ENCODE peak calls at places on chromosome 20, in nine cellular contexts. One of them, this sample, is unnamed.

GRCh38 chr20:50520222-50520877 is 10.2 kb downstream of the PTPN1 start:
- DNase-seq in hypothalamus: no peak
- DNase-seq in NCI-H524: no peak
- DNase-seq in Kasumi-1: no peak
- DNase-seq in astrocyte of the spinal cord: no peak
- DNase-seq in NCI-H2081: no peak
- DNase-seq in NCI-H1417: no peak
- DNase-seq in stimulated activated CD4-positive, alpha-beta T cell treated with anti-CD3 and anti-CD28 coated beads, Interleukin-1b, Interleukin-23, amount 100 ng/mL, for 1 hour: no peak
- DNase-seq in NCI-H460: no peak
- DNase-seq in this sample: no peak

GRCh38 chr20:62938105-62938888 is at the start of gene GID8:
- DNase-seq in NCI-H1417: peak; percentile 72
- DNase-seq in NCI-H524: no peak
- DNase-seq in hypothalamus: no peak
- DNase-seq in NCI-H2081: no peak
- DNase-seq in NCI-H460: no peak
- DNase-seq in astrocyte of the spinal cord: peak; percentile 49
- DNase-seq in stimulated activated CD4-positive, alpha-beta T cell treated with anti-CD3 and anti-CD28 coated beads, Interleukin-1b, Interleukin-23, amount 100 ng/mL, for 1 hour: no peak
- DNase-seq in Kasumi-1: no peak
- DNase-seq in this sample: no peak

GRCh38 chr20:35146299-35146921 is 726 bp downstream of the EDEM2 start:
- DNase-seq in stimulated activated CD4-positive, alpha-beta T cell treated with anti-CD3 and anti-CD28 coated beads, Interleukin-1b, Interleukin-23, amount 100 ng/mL, for 1 hour: no peak
- DNase-seq in NCI-H524: peak; percentile 24
- DNase-seq in NCI-H1417: peak; percentile 73
- DNase-seq in Kasumi-1: peak; percentile 55
- DNase-seq in astrocyte of the spinal cord: peak; percentile 5
- DNase-seq in NCI-H2081: no peak
- DNase-seq in NCI-H460: no peak
- DNase-seq in hypothalamus: no peak
- DNase-seq in this sample: no peak

GRCh38 chr20:17430515-17430914 is 100.7 kb downstream of the BFSP1 start:
- DNase-seq in NCI-H2081: peak; percentile 97
- DNase-seq in astrocyte of the spinal cord: no peak
- DNase-seq in stimulated activated CD4-positive, alpha-beta T cell treated with anti-CD3 and anti-CD28 coated beads, Interleukin-1b, Interleukin-23, amount 100 ng/mL, for 1 hour: no peak
- DNase-seq in NCI-H524: no peak
- DNase-seq in Kasumi-1: no peak
- DNase-seq in NCI-H460: no peak
- DNase-seq in NCI-H1417: peak; percentile 95
- DNase-seq in hypothalamus: no peak
- DNase-seq in this sample: no peak

GRCh38 chr20:34111057-34111711 is 859 bp downstream of the EIF2S2 start:
- DNase-seq in stimulated activated CD4-positive, alpha-beta T cell treated with anti-CD3 and anti-CD28 coated beads, Interleukin-1b, Interleukin-23, amount 100 ng/mL, for 1 hour: no peak
- DNase-seq in astrocyte of the spinal cord: peak; percentile 52
- DNase-seq in hypothalamus: no peak
- DNase-seq in NCI-H1417: peak; percentile 71
- DNase-seq in Kasumi-1: peak; percentile 28
- DNase-seq in NCI-H524: no peak
- DNase-seq in NCI-H2081: no peak
- DNase-seq in NCI-H460: peak; percentile 24
- DNase-seq in this sample: peak; percentile 30

GRCh38 chr20:49119972-49120371 is 68.2 kb downstream of the STAU1 start:
- DNase-seq in hypothalamus: no peak
- DNase-seq in stimulated activated CD4-positive, alpha-beta T cell treated with anti-CD3 and anti-CD28 coated beads, Interleukin-1b, Interleukin-23, amount 100 ng/mL, for 1 hour: no peak
- DNase-seq in NCI-H524: no peak
- DNase-seq in NCI-H460: no peak
- DNase-seq in Kasumi-1: no peak
- DNase-seq in NCI-H2081: no peak
- DNase-seq in NCI-H1417: no peak
- DNase-seq in astrocyte of the spinal cord: no peak
- DNase-seq in this sample: no peak

GRCh38 chr20:14407336-14407735 is 69.9 kb upstream of the FLRT3 start:
- DNase-seq in astrocyte of the spinal cord: no peak
- DNase-seq in stimulated activated CD4-positive, alpha-beta T cell treated with anti-CD3 and anti-CD28 coated beads, Interleukin-1b, Interleukin-23, amount 100 ng/mL, for 1 hour: no peak
- DNase-seq in hypothalamus: no peak
- DNase-seq in Kasumi-1: no peak
- DNase-seq in NCI-H460: no peak
- DNase-seq in NCI-H2081: no peak
- DNase-seq in NCI-H524: no peak
- DNase-seq in NCI-H1417: no peak
- DNase-seq in this sample: no peak

GRCh38 chr20:57656252-57656820 is 36.1 kb upstream of the ZBP1 start:
- DNase-seq in NCI-H460: no peak
- DNase-seq in NCI-H2081: no peak
- DNase-seq in Kasumi-1: no peak
- DNase-seq in NCI-H524: no peak
- DNase-seq in NCI-H1417: no peak
- DNase-seq in stimulated activated CD4-positive, alpha-beta T cell treated with anti-CD3 and anti-CD28 coated beads, Interleukin-1b, Interleukin-23, amount 100 ng/mL, for 1 hour: no peak
- DNase-seq in hypothalamus: no peak
- DNase-seq in astrocyte of the spinal cord: no peak
- DNase-seq in this sample: no peak

GRCh38 chr20:63740501-63741353 is 1.2 kb downstream of the SLC2A4RG start:
- DNase-seq in NCI-H2081: peak; percentile 82
- DNase-seq in Kasumi-1: peak; percentile 63
- DNase-seq in NCI-H524: peak; percentile 17
- DNase-seq in hypothalamus: peak; percentile 81
- DNase-seq in NCI-H1417: peak; percentile 79
- DNase-seq in stimulated activated CD4-positive, alpha-beta T cell treated with anti-CD3 and anti-CD28 coated beads, Interleukin-1b, Interleukin-23, amount 100 ng/mL, for 1 hour: no peak
- DNase-seq in astrocyte of the spinal cord: peak; percentile 91
- DNase-seq in NCI-H460: peak; percentile 74
- DNase-seq in this sample: peak; percentile 64

GRCh38 chr20:50992733-50993457 is 30.0 kb downstream of the KCNG1 start:
- DNase-seq in NCI-H460: peak; percentile 88
- DNase-seq in astrocyte of the spinal cord: peak; percentile 74
- DNase-seq in hypothalamus: no peak
- DNase-seq in stimulated activated CD4-positive, alpha-beta T cell treated with anti-CD3 and anti-CD28 coated beads, Interleukin-1b, Interleukin-23, amount 100 ng/mL, for 1 hour: no peak
- DNase-seq in NCI-H2081: peak; percentile 73
- DNase-seq in NCI-H1417: peak; percentile 65
- DNase-seq in Kasumi-1: peak; percentile 57
- DNase-seq in NCI-H524: peak; percentile 93
- DNase-seq in this sample: peak; percentile 25

GRCh38 chr20:1810926-1811620 is 84.1 kb upstream of the SIRPA start:
- DNase-seq in Kasumi-1: peak; percentile 76
- DNase-seq in astrocyte of the spinal cord: peak; percentile 55
- DNase-seq in hypothalamus: peak; percentile 69
- DNase-seq in NCI-H460: no peak
- DNase-seq in NCI-H2081: no peak
- DNase-seq in NCI-H524: no peak
- DNase-seq in NCI-H1417: peak; percentile 28
- DNase-seq in stimulated activated CD4-positive, alpha-beta T cell treated with anti-CD3 and anti-CD28 coated beads, Interleukin-1b, Interleukin-23, amount 100 ng/mL, for 1 hour: no peak
- DNase-seq in this sample: peak; percentile 87

GRCh38 chr20:41126719-41127118 is 10.6 kb upstream of the PLCG1 start:
- DNase-seq in NCI-H2081: no peak
- DNase-seq in hypothalamus: no peak
- DNase-seq in Kasumi-1: no peak
- DNase-seq in NCI-H524: no peak
- DNase-seq in astrocyte of the spinal cord: no peak
- DNase-seq in NCI-H460: no peak
- DNase-seq in NCI-H1417: no peak
- DNase-seq in stimulated activated CD4-positive, alpha-beta T cell treated with anti-CD3 and anti-CD28 coated beads, Interleukin-1b, Interleukin-23, amount 100 ng/mL, for 1 hour: no peak
- DNase-seq in this sample: no peak

GRCh38 chr20:24987244-24987643 is 5.3 kb downstream of the APMAP start:
- DNase-seq in NCI-H2081: no peak
- DNase-seq in NCI-H460: no peak
- DNase-seq in hypothalamus: no peak
- DNase-seq in astrocyte of the spinal cord: no peak
- DNase-seq in Kasumi-1: no peak
- DNase-seq in stimulated activated CD4-positive, alpha-beta T cell treated with anti-CD3 and anti-CD28 coated beads, Interleukin-1b, Interleukin-23, amount 100 ng/mL, for 1 hour: no peak
- DNase-seq in NCI-H524: no peak
- DNase-seq in NCI-H1417: no peak
- DNase-seq in this sample: no peak

GRCh38 chr20:53672484-53673129 is 79.0 kb upstream of the ZNF217 start:
- DNase-seq in NCI-H460: no peak
- DNase-seq in NCI-H524: no peak
- DNase-seq in NCI-H2081: no peak
- DNase-seq in hypothalamus: no peak
- DNase-seq in NCI-H1417: no peak
- DNase-seq in Kasumi-1: no peak
- DNase-seq in stimulated activated CD4-positive, alpha-beta T cell treated with anti-CD3 and anti-CD28 coated beads, Interleukin-1b, Interleukin-23, amount 100 ng/mL, for 1 hour: no peak
- DNase-seq in astrocyte of the spinal cord: peak; percentile 73
- DNase-seq in this sample: no peak

GRCh38 chr20:4573564-4574355 is 147.9 kb upstream of the PRND start:
- DNase-seq in NCI-H1417: no peak
- DNase-seq in NCI-H460: peak; percentile 93
- DNase-seq in NCI-H524: no peak
- DNase-seq in stimulated activated CD4-positive, alpha-beta T cell treated with anti-CD3 and anti-CD28 coated beads, Interleukin-1b, Interleukin-23, amount 100 ng/mL, for 1 hour: no peak
- DNase-seq in hypothalamus: no peak
- DNase-seq in NCI-H2081: no peak
- DNase-seq in astrocyte of the spinal cord: peak; percentile 98
- DNase-seq in Kasumi-1: no peak
- DNase-seq in this sample: peak; percentile 26

GRCh38 chr20:47392721-47393073 is 36.2 kb upstream of the ZMYND8 start:
- DNase-seq in stimulated activated CD4-positive, alpha-beta T cell treated with anti-CD3 and anti-CD28 coated beads, Interleukin-1b, Interleukin-23, amount 100 ng/mL, for 1 hour: no peak
- DNase-seq in NCI-H2081: no peak
- DNase-seq in hypothalamus: no peak
- DNase-seq in NCI-H1417: no peak
- DNase-seq in NCI-H460: peak; percentile 91
- DNase-seq in NCI-H524: no peak
- DNase-seq in Kasumi-1: no peak
- DNase-seq in astrocyte of the spinal cord: no peak
- DNase-seq in this sample: no peak

GRCh38 chr20:63682384-63683139 is 13.9 kb upstream of the TNFRSF6B start:
- DNase-seq in NCI-H524: no peak
- DNase-seq in stimulated activated CD4-positive, alpha-beta T cell treated with anti-CD3 and anti-CD28 coated beads, Interleukin-1b, Interleukin-23, amount 100 ng/mL, for 1 hour: no peak
- DNase-seq in hypothalamus: no peak
- DNase-seq in NCI-H2081: no peak
- DNase-seq in Kasumi-1: peak; percentile 6
- DNase-seq in NCI-H460: peak; percentile 81
- DNase-seq in astrocyte of the spinal cord: peak; percentile 96
- DNase-seq in NCI-H1417: no peak
- DNase-seq in this sample: no peak

GRCh38 chr20:51703446-51704287 is 64.5 kb downstream of the ATP9A start:
- DNase-seq in NCI-H524: no peak
- DNase-seq in NCI-H460: no peak
- DNase-seq in Kasumi-1: no peak
- DNase-seq in NCI-H1417: peak; percentile 49
- DNase-seq in NCI-H2081: no peak
- DNase-seq in astrocyte of the spinal cord: no peak
- DNase-seq in stimulated activated CD4-positive, alpha-beta T cell treated with anti-CD3 and anti-CD28 coated beads, Interleukin-1b, Interleukin-23, amount 100 ng/mL, for 1 hour: no peak
- DNase-seq in hypothalamus: no peak
- DNase-seq in this sample: no peak

GRCh38 chr20:38875170-38875993 is 50.8 kb upstream of the FAM83D start:
- DNase-seq in NCI-H524: no peak
- DNase-seq in NCI-H1417: no peak
- DNase-seq in NCI-H2081: no peak
- DNase-seq in astrocyte of the spinal cord: no peak
- DNase-seq in hypothalamus: no peak
- DNase-seq in NCI-H460: no peak
- DNase-seq in Kasumi-1: peak; percentile 32
- DNase-seq in stimulated activated CD4-positive, alpha-beta T cell treated with anti-CD3 and anti-CD28 coated beads, Interleukin-1b, Interleukin-23, amount 100 ng/mL, for 1 hour: peak; percentile 36
- DNase-seq in this sample: peak; percentile 52

GRCh38 chr20:53582574-53583351 is 10.9 kb downstream of the ZNF217 start:
- DNase-seq in NCI-H2081: no peak
- DNase-seq in hypothalamus: no peak
- DNase-seq in stimulated activated CD4-positive, alpha-beta T cell treated with anti-CD3 and anti-CD28 coated beads, Interleukin-1b, Interleukin-23, amount 100 ng/mL, for 1 hour: no peak
- DNase-seq in NCI-H460: peak; percentile 45
- DNase-seq in NCI-H1417: no peak
- DNase-seq in astrocyte of the spinal cord: peak; percentile 87
- DNase-seq in NCI-H524: no peak
- DNase-seq in Kasumi-1: no peak
- DNase-seq in this sample: no peak

GRCh38 chr20:46142124-46142523 is 24.0 kb downstream of the CD40 start:
- DNase-seq in astrocyte of the spinal cord: no peak
- DNase-seq in NCI-H524: peak; percentile 85
- DNase-seq in hypothalamus: no peak
- DNase-seq in Kasumi-1: no peak
- DNase-seq in NCI-H460: no peak
- DNase-seq in NCI-H1417: peak; percentile 44
- DNase-seq in stimulated activated CD4-positive, alpha-beta T cell treated with anti-CD3 and anti-CD28 coated beads, Interleukin-1b, Interleukin-23, amount 100 ng/mL, for 1 hour: no peak
- DNase-seq in NCI-H2081: no peak
- DNase-seq in this sample: no peak

GRCh38 chr20:58688838-58689237 is 3.8 kb upstream of the NPEPL1 start:
- DNase-seq in NCI-H524: peak; percentile 69
- DNase-seq in stimulated activated CD4-positive, alpha-beta T cell treated with anti-CD3 and anti-CD28 coated beads, Interleukin-1b, Interleukin-23, amount 100 ng/mL, for 1 hour: no peak
- DNase-seq in NCI-H2081: no peak
- DNase-seq in NCI-H1417: no peak
- DNase-seq in Kasumi-1: peak; percentile 22
- DNase-seq in NCI-H460: no peak
- DNase-seq in astrocyte of the spinal cord: no peak
- DNase-seq in hypothalamus: no peak
- DNase-seq in this sample: no peak

GRCh38 chr20:35583636-35584560 is 31.7 kb upstream of the SPAG4 start:
- DNase-seq in stimulated activated CD4-positive, alpha-beta T cell treated with anti-CD3 and anti-CD28 coated beads, Interleukin-1b, Interleukin-23, amount 100 ng/mL, for 1 hour: no peak
- DNase-seq in astrocyte of the spinal cord: no peak
- DNase-seq in NCI-H1417: no peak
- DNase-seq in NCI-H524: no peak
- DNase-seq in NCI-H2081: no peak
- DNase-seq in NCI-H460: no peak
- DNase-seq in Kasumi-1: no peak
- DNase-seq in hypothalamus: no peak
- DNase-seq in this sample: no peak

GRCh38 chr20:52191436-52192295 is at the start of gene ZFP64:
- DNase-seq in hypothalamus: peak; percentile 75
- DNase-seq in NCI-H460: peak; percentile 72
- DNase-seq in astrocyte of the spinal cord: peak; percentile 83
- DNase-seq in stimulated activated CD4-positive, alpha-beta T cell treated with anti-CD3 and anti-CD28 coated beads, Interleukin-1b, Interleukin-23, amount 100 ng/mL, for 1 hour: peak; percentile 20
- DNase-seq in NCI-H524: peak; percentile 50
- DNase-seq in NCI-H1417: peak; percentile 87
- DNase-seq in Kasumi-1: peak; percentile 72
- DNase-seq in NCI-H2081: peak; percentile 85
- DNase-seq in this sample: peak; percentile 89

GRCh38 chr20:48797275-48797825 is 30.4 kb downstream of the PREX1 start:
- DNase-seq in hypothalamus: peak; percentile 86
- DNase-seq in NCI-H460: no peak
- DNase-seq in NCI-H524: no peak
- DNase-seq in Kasumi-1: no peak
- DNase-seq in stimulated activated CD4-positive, alpha-beta T cell treated with anti-CD3 and anti-CD28 coated beads, Interleukin-1b, Interleukin-23, amount 100 ng/mL, for 1 hour: no peak
- DNase-seq in NCI-H1417: no peak
- DNase-seq in astrocyte of the spinal cord: no peak
- DNase-seq in NCI-H2081: no peak
- DNase-seq in this sample: peak; percentile 96

This sample was measured in pons.